ENCODE peak calls at places on chromosomes 16 and 17, in four cellular contexts. J is K562, E is A549, A is GM12878. P is an unnamed sample.
A peak's percentile ranks its signal among the peaks of the same experiment; 100 is the strongest.

GRCh38 chr16:51286272-51286671 is 135.2 kb upstream of the SALL1 start:
- DNase-seq in A (no peak), J (no peak), E (no peak), P (no peak)

GRCh38 chr17:55783684-55784245 is 32.9 kb downstream of the PCTP start:
- DNase-seq in J (no peak), E (no peak), A (no peak), P (no peak)

GRCh38 chr16:3112058-3112880 is at the start of gene ZNF205:
- DNase-seq in A (no peak), J (peak; percentile 88), E (peak; percentile 85), P (peak; percentile 92)

GRCh38 chr17:13922885-13923284 is 146.4 kb upstream of the COX10 start:
- DNase-seq in E (no peak), A (no peak), J (no peak), P (no peak)

GRCh38 chr17:68288375-68288774 is 2.6 kb downstream of the SLC16A6 start:
- DNase-seq in J (no peak), A (peak; percentile 78), E (no peak), P (no peak)

GRCh38 chr17:45291170-45291805 is 25.5 kb downstream of the MAP3K14 start:
- DNase-seq in E (no peak), A (no peak), J (no peak), P (no peak)

GRCh38 chr16:73253922-73254480 is 206.1 kb upstream of the ZFHX3 start:
- DNase-seq in E (no peak), A (no peak), J (no peak), P (no peak)

GRCh38 chr17:73663614-73664013 is 19.4 kb upstream of the SDK2 start:
- DNase-seq in E (no peak), J (no peak), A (no peak), P (no peak)

GRCh38 chr17:65593092-65593869 is 31.8 kb upstream of the AXIN2 start:
- DNase-seq in E (no peak), A (no peak), J (no peak), P (no peak)

GRCh38 chr17:79830303-79830702 is 8.9 kb downstream of the CBX4 start:
- DNase-seq in J (peak; percentile 42), E (no peak), A (no peak), P (no peak)

GRCh38 chr17:32609085-32609484 is 122.3 kb downstream of the CDK5R1 start:
- DNase-seq in A (peak; percentile 59), J (no peak), E (peak; percentile 52), P (no peak)

GRCh38 chr16:55418586-55418985 is 60.4 kb upstream of the MMP2 start:
- DNase-seq in A (no peak), E (no peak), J (no peak), P (no peak)

GRCh38 chr16:29972500-29972899 is 1.2 kb upstream of the TAOK2 start:
- DNase-seq in J (no peak), A (no peak), E (no peak), P (no peak)

GRCh38 chr17:45826919-45827628 is 17.6 kb upstream of the SPPL2C start:
- DNase-seq in A (no peak), E (no peak), J (no peak), P (no peak)

GRCh38 chr17:18321309-18321708 is 6.2 kb downstream of the SMCR8 start:
- DNase-seq in E (peak; percentile 51), J (peak; percentile 44), A (no peak), P (no peak)

GRCh38 chr17:57393368-57393767 is 137.0 kb downstream of the MSI2 start:
- DNase-seq in E (no peak), J (no peak), A (no peak), P (no peak)

GRCh38 chr17:17840751-17841591 is 4.2 kb upstream of the SREBF1 start:
- DNase-seq in A (no peak), J (no peak), E (no peak), P (no peak)

GRCh38 chr16:50308237-50308965 is 42.0 kb downstream of the ADCY7 start:
- DNase-seq in A (no peak), E (no peak), J (no peak), P (no peak)

GRCh38 chr16:57251352-57251751 is 6.3 kb downstream of the ARL2BP start:
- DNase-seq in A (no peak), E (no peak), J (no peak), P (no peak)

GRCh38 chr17:65749479-65749878 is 188.0 kb upstream of the AXIN2 start:
- DNase-seq in A (no peak), E (peak; percentile 55), J (no peak), P (no peak)

GRCh38 chr16:12296991-12297390 is 320.5 kb downstream of the SNX29 start:
- DNase-seq in E (no peak), A (no peak), J (no peak), P (no peak)

GRCh38 chr16:52611817-52612673 is 65.1 kb upstream of the TOX3 start:
- DNase-seq in A (no peak), J (no peak), E (peak; percentile 72), P (no peak)

GRCh38 chr16:53090591-53091507 is 36.1 kb downstream of the CHD9 start:
- DNase-seq in J (no peak), A (peak; percentile 59), E (no peak), P (no peak)

GRCh38 chr17:51152766-51153209 is 571 bp upstream of the NME1 start:
- DNase-seq in E (no peak), A (no peak), J (no peak), P (no peak)

GRCh38 chr17:19537116-19537515 is 3.5 kb downstream of the SLC47A1 start:
- DNase-seq in A (no peak), E (no peak), J (no peak), P (no peak)

GRCh38 chr17:80981062-80981902 is 10.4 kb upstream of the CHMP6 start:
- DNase-seq in E (no peak), A (no peak), J (peak; percentile 83), P (no peak)

GRCh38 chr16:2296662-2297505 is 29.0 kb upstream of the RNPS1 start:
- DNase-seq in J (peak; percentile 86), A (no peak), E (peak; percentile 62), P (peak; percentile 71)

GRCh38 chr17:41650794-41651624 is 26.6 kb upstream of the KRT17 start:
- DNase-seq in J (no peak), E (no peak), A (no peak), P (no peak)

GRCh38 chr17:41652461-41652960 is 28.1 kb upstream of the KRT17 start:
- DNase-seq in E (no peak), A (no peak), J (no peak), P (no peak)

GRCh38 chr17:41649923-41650519 is 25.6 kb upstream of the KRT17 start:
- DNase-seq in A (no peak), J (no peak), E (no peak), P (no peak)

GRCh38 chr17:41653421-41654133 is 29.2 kb upstream of the KRT17 start:
- DNase-seq in J (no peak), A (no peak), E (no peak), P (no peak)

DNA sequence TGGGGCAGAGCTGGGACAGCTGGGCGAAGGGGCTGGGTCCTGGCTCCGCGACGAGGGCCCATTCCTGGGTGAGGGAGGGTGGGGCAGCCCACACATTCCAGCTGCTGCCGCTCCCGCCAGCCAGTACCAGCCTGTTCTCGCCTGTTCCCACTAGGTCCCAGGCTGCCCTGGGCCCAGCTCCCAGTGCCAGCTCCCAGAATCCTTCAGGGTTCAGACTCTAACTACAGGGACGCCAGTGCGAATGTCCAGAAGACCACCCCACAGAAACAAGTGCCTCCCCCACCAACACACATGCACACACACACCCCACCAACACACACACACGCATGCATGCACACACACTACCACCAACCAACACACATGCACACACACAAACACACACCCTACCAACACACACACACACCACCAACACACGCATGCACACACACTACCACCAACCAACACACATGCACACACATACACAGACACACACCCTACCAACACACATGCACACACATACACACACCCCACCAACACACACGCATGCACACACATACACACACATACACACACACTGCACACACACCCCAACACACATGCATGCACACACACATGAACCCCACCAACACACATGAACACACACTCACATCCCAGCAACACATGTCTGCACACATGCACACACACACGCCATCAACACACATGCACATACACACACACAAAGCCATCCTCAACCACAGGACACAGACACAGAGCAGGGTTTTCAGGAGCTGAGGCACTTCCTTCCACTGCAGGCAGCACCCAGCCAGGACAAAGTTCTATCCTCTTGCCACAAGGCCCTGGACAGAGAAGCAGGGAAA is 27.5 kb upstream of the KRT17 start:
- DNase-seq in E (peak; percentile 56), J (no peak), A (no peak), P (no peak)
- H3K4me1 ChIP-seq in E (peaks cover 52% of the 10 kb centered on the region), J (peaks cover 9% of the 10 kb centered on the region), A (peaks cover 9% of the 10 kb centered on the region), P (peaks cover 17% of the 10 kb centered on the region)

GRCh38 chr17:47806026-47806912 is 15.3 kb downstream of the OSBPL7 start:
- DNase-seq in A (no peak), J (no peak), E (no peak), P (no peak)
- TF ChIP-seq EP300 in A (no peak), J (no peak), E (no peak), P (no peak)

GRCh38 chr17:77957869-77958715 is at the start of gene TNRC6C:
- DNase-seq in J (peak; percentile 99), E (peak; percentile 100), A (peak; percentile 87), P (peak; percentile 95)

GRCh38 chr17:77959926-77960521 is 1.5 kb downstream of the TNRC6C start:
- DNase-seq in J (no peak), E (no peak), A (no peak), P (no peak)

GRCh38 chr17:77959216-77959925 is 868 bp downstream of the TNRC6C start:
- DNase-seq in A (no peak), E (no peak), J (no peak), P (no peak)

GRCh38 chr17:77957215-77957868 is 1.2 kb upstream of the TNRC6C start:
- DNase-seq in J (no peak), E (peak; percentile 26), A (peak; percentile 12), P (no peak)

DNA sequence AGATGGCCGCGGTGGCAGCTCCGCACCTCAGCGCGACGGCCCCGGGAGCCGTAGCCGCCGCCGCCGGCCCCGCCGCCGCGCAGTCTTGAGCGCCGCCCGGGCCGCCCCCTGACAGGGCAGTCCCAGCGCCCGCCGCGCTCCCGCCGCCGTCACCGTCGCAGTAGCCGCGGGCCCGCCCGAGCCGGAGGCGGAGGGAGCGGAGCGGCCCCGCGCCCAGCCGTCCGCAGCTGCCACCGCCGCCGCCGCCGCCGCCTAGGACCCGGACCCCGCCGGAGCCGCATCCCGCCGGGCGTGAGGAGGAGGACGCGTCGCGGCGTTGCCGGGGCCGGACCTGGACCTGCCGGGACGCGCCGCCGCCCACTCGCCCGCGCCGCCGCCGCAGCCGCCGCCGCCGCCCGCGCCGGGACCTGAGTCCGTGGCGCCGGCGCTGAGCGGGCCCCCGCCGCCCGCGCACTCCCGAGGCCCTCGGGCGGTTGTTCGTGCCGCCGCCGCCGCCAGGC is 263 bp downstream of the TNRC6C start:
- DNase-seq in E (no peak), J (no peak), A (no peak), P (no peak)
- TF ChIP-seq RFX5 in E (no peak), J (no peak), A (no peak), P (no peak)

DNA sequence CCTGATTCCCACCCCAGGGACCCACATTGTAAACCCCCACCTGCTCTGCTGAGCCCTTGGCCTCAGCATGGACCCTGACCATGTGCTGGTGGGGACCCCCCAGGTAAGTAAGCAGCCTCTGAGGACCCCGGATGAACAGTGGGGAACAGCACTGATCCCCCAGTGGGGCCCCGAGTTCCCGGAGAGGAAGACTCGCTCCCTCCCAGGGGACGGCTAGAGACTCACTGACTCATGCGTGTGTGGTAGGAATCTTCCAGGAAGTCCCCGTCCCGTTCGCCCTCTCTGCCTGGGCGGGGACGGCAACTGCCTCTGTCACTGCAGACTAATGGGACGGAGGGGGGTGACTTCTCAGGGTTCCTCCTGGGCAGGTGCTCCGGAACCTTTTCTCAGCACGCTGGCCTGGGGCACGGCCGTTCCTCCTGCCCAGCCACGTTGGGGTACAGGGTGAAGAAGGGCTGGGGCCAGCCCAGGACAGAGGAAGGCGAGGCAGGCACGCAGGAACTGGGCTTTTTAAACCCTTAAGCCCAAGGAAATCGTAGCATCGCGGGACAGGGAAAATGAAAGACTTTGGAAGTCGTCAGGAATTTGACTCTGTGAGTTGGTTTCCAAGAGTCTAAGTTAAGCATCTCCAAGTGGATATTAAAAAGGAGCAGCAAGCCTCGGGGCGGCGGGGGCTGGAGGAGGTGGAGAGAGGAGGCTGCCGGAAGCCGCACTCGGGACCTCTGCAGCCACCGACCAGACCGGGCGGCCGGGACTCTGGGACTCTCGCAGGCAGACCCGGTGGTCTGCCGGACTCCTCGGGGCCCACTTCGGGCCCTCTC is 178.7 kb downstream of the SEC14L1 start:
- DNase-seq in A (no peak), E (peak; percentile 93), J (peak; percentile 89), P (no peak)
- H3K4me1 ChIP-seq in A (peaks cover 50% of the 10 kb centered on the region), E (peaks cover 80% of the 10 kb centered on the region), J (peaks cover 32% of the 10 kb centered on the region), P (peaks cover 40% of the 10 kb centered on the region)